ENCODE peak calls at places on chromosomes 13 and 19, in ten cellular contexts. One of them, this sample, is unnamed.

GRCh38 chr13:110643768-110644421 is 28.6 kb downstream of the NAXD start:
- DNase-seq in activated CD4-positive, alpha-beta memory T cell treated with anti-CD3 and anti-CD28 coated beads, Interleukin-2, amount 10 ng/mL, durations not matched to agents 7 days and 5 days: no peak
- DNase-seq in DMS 273 treated with DMSO at 0.1 percent for 48 hours: no peak
- DNase-seq in iPS DF 6.9: no peak
- DNase-seq in stimulated activated CD4-positive, alpha-beta T cell treated with anti-CD3 and anti-CD28 coated beads, Interleukin-1b, Interleukin-23, amount 100 ng/mL, for 48 hours: no peak
- DNase-seq in GM10248: no peak
- DNase-seq in HEK293T: no peak
- DNase-seq in BE2C: no peak
- DNase-seq in frontal cortex: no peak
- DNase-seq in HFFc6: no peak
- DNase-seq in this sample: no peak

GRCh38 chr19:3783660-3784584 is 2.3 kb downstream of the MATK start:
- DNase-seq in activated CD4-positive, alpha-beta memory T cell treated with anti-CD3 and anti-CD28 coated beads, Interleukin-2, amount 10 ng/mL, durations not matched to agents 7 days and 5 days: peak
- DNase-seq in DMS 273 treated with DMSO at 0.1 percent for 48 hours: no peak
- DNase-seq in iPS DF 6.9: no peak
- DNase-seq in stimulated activated CD4-positive, alpha-beta T cell treated with anti-CD3 and anti-CD28 coated beads, Interleukin-1b, Interleukin-23, amount 100 ng/mL, for 48 hours: peak
- DNase-seq in GM10248: no peak
- DNase-seq in HEK293T: no peak
- DNase-seq in BE2C: peak
- DNase-seq in frontal cortex: no peak
- DNase-seq in HFFc6: no peak
- DNase-seq in this sample: peak

GRCh38 chr19:897442-898039 is 4.3 kb downstream of the RNU6-9 start:
- DNase-seq in activated CD4-positive, alpha-beta memory T cell treated with anti-CD3 and anti-CD28 coated beads, Interleukin-2, amount 10 ng/mL, durations not matched to agents 7 days and 5 days: no peak
- DNase-seq in DMS 273 treated with DMSO at 0.1 percent for 48 hours: no peak
- DNase-seq in iPS DF 6.9: no peak
- DNase-seq in stimulated activated CD4-positive, alpha-beta T cell treated with anti-CD3 and anti-CD28 coated beads, Interleukin-1b, Interleukin-23, amount 100 ng/mL, for 48 hours: no peak
- DNase-seq in GM10248: no peak
- DNase-seq in HEK293T: no peak
- DNase-seq in BE2C: no peak
- DNase-seq in frontal cortex: no peak
- DNase-seq in HFFc6: no peak
- DNase-seq in this sample: no peak

GRCh38 chr13:45396548-45397095 is 21.6 kb downstream of the SLC25A30 start:
- DNase-seq in activated CD4-positive, alpha-beta memory T cell treated with anti-CD3 and anti-CD28 coated beads, Interleukin-2, amount 10 ng/mL, durations not matched to agents 7 days and 5 days: no peak
- DNase-seq in DMS 273 treated with DMSO at 0.1 percent for 48 hours: no peak
- DNase-seq in iPS DF 6.9: no peak
- DNase-seq in stimulated activated CD4-positive, alpha-beta T cell treated with anti-CD3 and anti-CD28 coated beads, Interleukin-1b, Interleukin-23, amount 100 ng/mL, for 48 hours: no peak
- DNase-seq in GM10248: no peak
- DNase-seq in HEK293T: no peak
- DNase-seq in BE2C: no peak
- DNase-seq in frontal cortex: no peak
- DNase-seq in HFFc6: no peak
- DNase-seq in this sample: no peak

GRCh38 chr13:46492946-46493345 is 60.0 kb upstream of the LRCH1 start:
- DNase-seq in activated CD4-positive, alpha-beta memory T cell treated with anti-CD3 and anti-CD28 coated beads, Interleukin-2, amount 10 ng/mL, durations not matched to agents 7 days and 5 days: no peak
- DNase-seq in DMS 273 treated with DMSO at 0.1 percent for 48 hours: no peak
- DNase-seq in iPS DF 6.9: peak
- DNase-seq in stimulated activated CD4-positive, alpha-beta T cell treated with anti-CD3 and anti-CD28 coated beads, Interleukin-1b, Interleukin-23, amount 100 ng/mL, for 48 hours: no peak
- DNase-seq in GM10248: peak
- DNase-seq in HEK293T: peak
- DNase-seq in BE2C: peak
- DNase-seq in frontal cortex: peak
- DNase-seq in HFFc6: peak
- DNase-seq in this sample: peak

GRCh38 chr19:3671680-3672574 is 28.3 kb downstream of the PIP5K1C start:
- DNase-seq in activated CD4-positive, alpha-beta memory T cell treated with anti-CD3 and anti-CD28 coated beads, Interleukin-2, amount 10 ng/mL, durations not matched to agents 7 days and 5 days: peak
- DNase-seq in DMS 273 treated with DMSO at 0.1 percent for 48 hours: no peak
- DNase-seq in iPS DF 6.9: no peak
- DNase-seq in stimulated activated CD4-positive, alpha-beta T cell treated with anti-CD3 and anti-CD28 coated beads, Interleukin-1b, Interleukin-23, amount 100 ng/mL, for 48 hours: peak
- DNase-seq in GM10248: peak
- DNase-seq in HEK293T: no peak
- DNase-seq in BE2C: no peak
- DNase-seq in frontal cortex: peak
- DNase-seq in HFFc6: peak
- DNase-seq in this sample: no peak

GRCh38 chr13:67408823-67409222 is 178.7 kb upstream of the PCDH9 start:
- DNase-seq in activated CD4-positive, alpha-beta memory T cell treated with anti-CD3 and anti-CD28 coated beads, Interleukin-2, amount 10 ng/mL, durations not matched to agents 7 days and 5 days: no peak
- DNase-seq in DMS 273 treated with DMSO at 0.1 percent for 48 hours: no peak
- DNase-seq in iPS DF 6.9: no peak
- DNase-seq in stimulated activated CD4-positive, alpha-beta T cell treated with anti-CD3 and anti-CD28 coated beads, Interleukin-1b, Interleukin-23, amount 100 ng/mL, for 48 hours: no peak
- DNase-seq in GM10248: no peak
- DNase-seq in HEK293T: no peak
- DNase-seq in BE2C: no peak
- DNase-seq in frontal cortex: no peak
- DNase-seq in HFFc6: no peak
- DNase-seq in this sample: no peak

GRCh38 chr13:51838235-51838846 is 6.6 kb downstream of the TMEM272 start:
- DNase-seq in activated CD4-positive, alpha-beta memory T cell treated with anti-CD3 and anti-CD28 coated beads, Interleukin-2, amount 10 ng/mL, durations not matched to agents 7 days and 5 days: no peak
- DNase-seq in DMS 273 treated with DMSO at 0.1 percent for 48 hours: no peak
- DNase-seq in iPS DF 6.9: no peak
- DNase-seq in stimulated activated CD4-positive, alpha-beta T cell treated with anti-CD3 and anti-CD28 coated beads, Interleukin-1b, Interleukin-23, amount 100 ng/mL, for 48 hours: no peak
- DNase-seq in GM10248: no peak
- DNase-seq in HEK293T: no peak
- DNase-seq in BE2C: no peak
- DNase-seq in frontal cortex: no peak
- DNase-seq in HFFc6: peak
- DNase-seq in this sample: no peak

This sample was measured in SK-N-DZ.